ENCODE peak calls at places on chromosomes 4 and X, in four cellular contexts. One of them, this sample, is unnamed.

GRCh38 chr4:52822583-52823477 is 39.3 kb upstream of the RASL11B start:
- DNase-seq in mesenchymal stem cell: peak
- DNase-seq in K562: no peak
- DNase-seq in tibial nerve: no peak
- DNase-seq in this sample: no peak

GRCh38 chr4:165621983-165622382 is 243.2 kb downstream of the CPE start:
- DNase-seq in mesenchymal stem cell: no peak
- DNase-seq in K562: no peak
- DNase-seq in tibial nerve: no peak
- DNase-seq in this sample: no peak

GRCh38 chrX:17470136-17470535 is 95.1 kb downstream of the NHS start:
- DNase-seq in mesenchymal stem cell: no peak
- DNase-seq in K562: no peak
- DNase-seq in tibial nerve: no peak
- DNase-seq in this sample: no peak

GRCh38 chr4:38531126-38531737 is 132.8 kb upstream of the KLF3 start:
- DNase-seq in mesenchymal stem cell: peak
- DNase-seq in K562: no peak
- DNase-seq in tibial nerve: no peak
- DNase-seq in this sample: no peak

GRCh38 chr4:6548201-6548881 is 26.6 kb upstream of the MAN2B2 start:
- DNase-seq in mesenchymal stem cell: peak
- DNase-seq in K562: peak
- DNase-seq in tibial nerve: no peak
- DNase-seq in this sample: no peak

GRCh38 chrX:130176354-130176776 is 4.6 kb downstream of the RAB33A start:
- DNase-seq in mesenchymal stem cell: peak
- DNase-seq in K562: no peak
- DNase-seq in tibial nerve: no peak
- DNase-seq in this sample: no peak

GRCh38 chr4:53688186-53688790 is 97.0 kb upstream of the LNX1 start:
- DNase-seq in mesenchymal stem cell: peak
- DNase-seq in K562: no peak
- DNase-seq in tibial nerve: no peak
- DNase-seq in this sample: no peak

GRCh38 chr4:175421506-175421905 is 390.6 kb downstream of the GPM6A start:
- DNase-seq in mesenchymal stem cell: peak
- DNase-seq in K562: no peak
- DNase-seq in tibial nerve: no peak
- DNase-seq in this sample: no peak

DNA sequence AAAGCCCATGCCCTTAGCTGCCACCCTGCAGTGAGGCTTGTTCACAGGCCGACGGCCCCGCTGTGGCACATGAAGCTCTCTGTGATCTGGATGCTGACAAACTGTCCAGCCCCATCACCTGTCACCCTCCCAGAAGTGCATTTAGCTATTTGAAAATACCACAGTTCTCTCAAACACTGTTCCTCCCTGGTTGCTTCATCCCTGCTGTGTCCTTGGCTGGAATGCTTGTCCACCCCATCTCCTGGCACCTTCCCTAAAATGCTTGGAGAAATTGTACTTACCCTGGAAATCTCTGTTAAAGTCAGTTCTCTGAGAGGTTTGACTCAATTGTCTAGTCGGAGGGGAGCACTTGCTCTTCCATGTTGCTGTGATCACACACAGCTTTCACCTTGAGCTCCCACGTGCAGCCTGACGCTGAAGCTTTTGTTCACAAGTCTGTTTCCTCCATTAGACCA is 10.1 kb downstream of the SYNPO2 start:
- DNase-seq in mesenchymal stem cell: no peak
- DNase-seq in K562: no peak
- DNase-seq in tibial nerve: no peak
- DNase-seq in this sample: no peak
- H3K27ac ChIP-seq in mesenchymal stem cell: no peak
- H3K27ac ChIP-seq in K562: no peak
- H3K27ac ChIP-seq in tibial nerve: no peak
- H3K27ac ChIP-seq in this sample: no peak

GRCh38 chrX:45735571-45735970 is 534.9 kb upstream of the DIPK2B start:
- DNase-seq in mesenchymal stem cell: no peak
- DNase-seq in K562: no peak
- DNase-seq in tibial nerve: no peak
- DNase-seq in this sample: no peak
- H3K27ac ChIP-seq in mesenchymal stem cell: no peak
- H3K27ac ChIP-seq in K562: no peak
- H3K27ac ChIP-seq in tibial nerve: no peak
- H3K27ac ChIP-seq in this sample: no peak

GRCh38 chr4:183261953-183262775 is 57.9 kb downstream of the CLDN22 start:
- DNase-seq in mesenchymal stem cell: peak
- DNase-seq in K562: peak
- DNase-seq in tibial nerve: peak
- DNase-seq in this sample: peak
- H3K27ac ChIP-seq in mesenchymal stem cell: peak
- H3K27ac ChIP-seq in K562: no peak
- H3K27ac ChIP-seq in tibial nerve: no peak
- H3K27ac ChIP-seq in this sample: peak

GRCh38 chr4:140448830-140449229 is 21.4 kb upstream of the CLGN start:
- DNase-seq in mesenchymal stem cell: no peak
- DNase-seq in K562: no peak
- DNase-seq in tibial nerve: no peak
- DNase-seq in this sample: no peak

GRCh38 chr4:140448162-140448561 is 20.7 kb upstream of the CLGN start:
- DNase-seq in mesenchymal stem cell: no peak
- DNase-seq in K562: no peak
- DNase-seq in tibial nerve: no peak
- DNase-seq in this sample: no peak

DNA sequence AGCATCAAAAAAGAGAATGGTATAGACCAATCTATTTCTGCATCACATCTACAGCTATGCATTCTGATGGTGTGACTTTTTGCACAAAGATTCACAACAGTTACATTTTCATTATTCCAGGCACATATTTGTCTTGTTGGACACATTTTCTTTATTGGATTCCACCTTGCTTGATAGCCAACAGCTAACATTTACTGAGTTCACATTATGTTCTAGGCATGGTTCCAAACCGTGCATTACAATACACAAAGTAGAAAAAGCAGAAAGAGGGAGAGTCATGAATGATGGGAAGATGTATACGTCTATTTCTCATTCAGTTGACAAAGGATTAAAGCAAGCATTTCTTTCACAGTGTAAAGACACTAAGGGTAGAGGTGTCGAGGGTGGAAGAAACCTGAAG is 22.9 kb upstream of the CLGN start:
- DNase-seq in mesenchymal stem cell: no peak
- DNase-seq in K562: no peak
- DNase-seq in tibial nerve: no peak
- DNase-seq in this sample: no peak
- H3K27ac ChIP-seq in mesenchymal stem cell: no peak
- H3K27ac ChIP-seq in K562: no peak
- H3K27ac ChIP-seq in tibial nerve: no peak
- H3K27ac ChIP-seq in this sample: no peak

GRCh38 chr4:83124079-83124780 is 9.7 kb upstream of the PLAC8 start:
- DNase-seq in mesenchymal stem cell: peak
- DNase-seq in K562: no peak
- DNase-seq in tibial nerve: no peak
- DNase-seq in this sample: no peak

GRCh38 chr4:83132065-83132464 is 17.5 kb upstream of the PLAC8 start:
- DNase-seq in mesenchymal stem cell: no peak
- DNase-seq in K562: no peak
- DNase-seq in tibial nerve: no peak
- DNase-seq in this sample: no peak

GRCh38 chr4:83129258-83129657 is 14.7 kb upstream of the PLAC8 start:
- DNase-seq in mesenchymal stem cell: no peak
- DNase-seq in K562: no peak
- DNase-seq in tibial nerve: no peak
- DNase-seq in this sample: no peak

GRCh38 chr4:83125738-83126141 is 11.2 kb upstream of the PLAC8 start:
- DNase-seq in mesenchymal stem cell: no peak
- DNase-seq in K562: no peak
- DNase-seq in tibial nerve: no peak
- DNase-seq in this sample: no peak

GRCh38 chr4:83128235-83128929 is 13.9 kb upstream of the PLAC8 start:
- DNase-seq in mesenchymal stem cell: peak
- DNase-seq in K562: no peak
- DNase-seq in tibial nerve: no peak
- DNase-seq in this sample: no peak
- H3K27ac ChIP-seq in mesenchymal stem cell: no peak
- H3K27ac ChIP-seq in K562: no peak
- H3K27ac ChIP-seq in tibial nerve: no peak
- H3K27ac ChIP-seq in this sample: no peak

DNA sequence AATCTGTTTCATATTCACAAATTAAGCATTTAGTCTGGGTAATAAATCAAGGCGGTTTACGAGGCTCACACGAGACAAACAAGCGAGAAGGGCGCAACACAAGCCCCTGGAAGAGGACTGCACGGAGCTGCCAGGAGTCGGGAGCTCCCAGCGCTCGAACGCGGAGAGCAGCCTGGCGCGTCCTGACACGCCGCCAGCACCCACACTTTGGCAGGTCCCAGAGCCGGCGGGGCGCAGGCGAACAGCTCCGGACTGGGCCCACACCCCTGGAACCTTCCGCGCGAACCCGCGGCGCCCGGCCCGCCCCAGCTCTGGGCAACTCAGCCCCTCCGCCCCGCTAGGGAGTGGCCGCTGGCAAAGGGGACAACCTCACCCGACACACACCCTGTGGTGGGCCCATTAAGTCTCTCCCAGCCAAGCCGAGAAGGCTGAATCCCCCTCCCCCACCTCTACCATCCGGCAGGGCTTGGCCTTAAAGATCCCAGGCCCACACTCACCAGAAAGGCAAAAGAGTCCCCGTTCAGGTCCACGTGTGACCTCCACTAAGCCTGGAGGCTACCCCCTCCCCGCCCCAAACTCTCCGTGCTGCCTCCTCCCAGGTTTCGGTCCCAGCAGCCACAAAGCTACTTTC is 47.4 kb upstream of the BCOR start:
- DNase-seq in mesenchymal stem cell: peak
- DNase-seq in K562: no peak
- DNase-seq in tibial nerve: no peak
- DNase-seq in this sample: no peak
- H3K27ac ChIP-seq in mesenchymal stem cell: no peak
- H3K27ac ChIP-seq in K562: no peak
- H3K27ac ChIP-seq in tibial nerve: no peak
- H3K27ac ChIP-seq in this sample: no peak

This sample was measured in caudate nucleus.